ENCODE peak calls at places on chromosome 11, in eight cellular contexts. L is nucleus accumbens; B is NCI-H446 treated with DMSO at 0.1 percent for 48 hours; Z is non-pigmented ciliary epithelial cell; Y is activated CD4-positive, alpha-beta T cell treated with anti-CD3 and anti-CD28 coated beads for 4 hours; W is right cardiac atrium; V is HT1080; G is fibroblast of pulmonary artery. N is an unnamed sample.

GRCh38 chr11:65089621-65090020 is 5.6 kb downstream of the ZFPL1 start:
- DNase-seq in L (no peak), B (no peak), Z (no peak), Y (no peak), W (peak), V (no peak), G (no peak), N (no peak)

GRCh38 chr11:63877658-63878241 is 38.8 kb downstream of the MARK2 start:
- DNase-seq in L (no peak), B (no peak), Z (no peak), Y (no peak), W (no peak), V (no peak), G (no peak), N (no peak)

GRCh38 chr11:59053387-59053786 is 32.7 kb upstream of the GLYATL1B start:
- DNase-seq in L (peak), B (no peak), Z (peak), Y (peak), W (peak), V (peak), G (peak), N (no peak)

GRCh38 chr11:119114351-119114750 is 7.0 kb upstream of the HINFP start:
- DNase-seq in L (no peak), B (no peak), Z (no peak), Y (no peak), W (no peak), V (no peak), G (no peak), N (no peak)

GRCh38 chr11:113148652-113149051 is 165.7 kb upstream of the TTC12 start:
- DNase-seq in L (no peak), B (no peak), Z (no peak), Y (no peak), W (no peak), V (no peak), G (no peak), N (no peak)

GRCh38 chr11:123659311-123659710 is 4.9 kb upstream of the SCN3B start:
- DNase-seq in L (no peak), B (no peak), Z (no peak), Y (no peak), W (no peak), V (no peak), G (no peak), N (no peak)

GRCh38 chr11:116544721-116545120 is 228.1 kb downstream of the BUD13 start:
- DNase-seq in L (no peak), B (no peak), Z (no peak), Y (no peak), W (no peak), V (no peak), G (no peak), N (no peak)

GRCh38 chr11:120331301-120331966 is 4.8 kb upstream of the ARHGEF12 start:
- DNase-seq in L (no peak), B (no peak), Z (peak), Y (no peak), W (peak), V (peak), G (peak), N (peak)

GRCh38 chr11:12413141-12414055 is 36.0 kb downstream of the PARVA start:
- DNase-seq in L (no peak), B (no peak), Z (no peak), Y (no peak), W (no peak), V (no peak), G (no peak), N (no peak)

GRCh38 chr11:114074546-114075342 is 15.2 kb downstream of the ZBTB16 start:
- DNase-seq in L (no peak), B (no peak), Z (no peak), Y (no peak), W (peak), V (no peak), G (no peak), N (no peak)

GRCh38 chr11:110759972-110760381 is 47.7 kb upstream of the ARHGAP20 start:
- DNase-seq in L (no peak), B (peak), Z (peak), Y (no peak), W (peak), V (no peak), G (peak), N (peak)

GRCh38 chr11:102254047-102254446 is 63.2 kb upstream of the BIRC3 start:
- DNase-seq in L (no peak), B (no peak), Z (no peak), Y (no peak), W (no peak), V (no peak), G (no peak), N (no peak)

GRCh38 chr11:78397398-78397797 is 20.2 kb downstream of the GAB2 start:
- DNase-seq in L (no peak), B (no peak), Z (no peak), Y (no peak), W (no peak), V (no peak), G (no peak), N (no peak)

GRCh38 chr11:68040121-68040956 is 1.5 kb downstream of the TCIRG1 start:
- DNase-seq in L (no peak), B (no peak), Z (no peak), Y (no peak), W (peak), V (peak), G (peak), N (no peak)

GRCh38 chr11:61797263-61797944 is 4.7 kb downstream of the FEN1 start:
- DNase-seq in L (peak), B (peak), Z (no peak), Y (peak), W (peak), V (peak), G (peak), N (peak)